ENCODE peak calls at places on chromosomes 13 and 19, in ten cellular contexts. One of them, this sample, is unnamed.
A peak's percentile ranks its signal among the peaks of the same experiment; 100 is the strongest.

GRCh38 chr19:41575998-41576397 is at the start of gene CEACAM21:
- DNase-seq in adrenal gland: peak; percentile 52
- DNase-seq in colonic mucosa: peak; percentile 59
- DNase-seq in cardiac muscle cell: no peak
- DNase-seq in pancreas: no peak
- DNase-seq in uterus: peak; percentile 27
- DNase-seq in AG04450: no peak
- DNase-seq in stomach: peak; percentile 45
- DNase-seq in upper lobe of left lung: peak; percentile 89
- DNase-seq in fibroblast of lung: no peak
- DNase-seq in this sample: peak; percentile 52

GRCh38 chr19:47109177-47109540 is 4.4 kb downstream of the ZC3H4 start:
- DNase-seq in adrenal gland: no peak
- DNase-seq in colonic mucosa: no peak
- DNase-seq in cardiac muscle cell: no peak
- DNase-seq in pancreas: no peak
- DNase-seq in uterus: no peak
- DNase-seq in AG04450: no peak
- DNase-seq in stomach: no peak
- DNase-seq in upper lobe of left lung: no peak
- DNase-seq in fibroblast of lung: no peak
- DNase-seq in this sample: no peak

GRCh38 chr13:41622545-41623429 is 165.4 kb downstream of the RGCC start:
- DNase-seq in adrenal gland: no peak
- DNase-seq in colonic mucosa: no peak
- DNase-seq in cardiac muscle cell: peak; percentile 38
- DNase-seq in pancreas: no peak
- DNase-seq in uterus: peak; percentile 64
- DNase-seq in AG04450: no peak
- DNase-seq in stomach: no peak
- DNase-seq in upper lobe of left lung: no peak
- DNase-seq in fibroblast of lung: peak; percentile 69
- DNase-seq in this sample: no peak

GRCh38 chr13:52353116-52353718 is 52.8 kb downstream of the THSD1 start:
- DNase-seq in adrenal gland: no peak
- DNase-seq in colonic mucosa: no peak
- DNase-seq in cardiac muscle cell: peak; percentile 49
- DNase-seq in pancreas: no peak
- DNase-seq in uterus: no peak
- DNase-seq in AG04450: no peak
- DNase-seq in stomach: no peak
- DNase-seq in upper lobe of left lung: no peak
- DNase-seq in fibroblast of lung: peak; percentile 70
- DNase-seq in this sample: no peak

GRCh38 chr19:8030906-8031305 is 21.7 kb upstream of the CCL25 start:
- DNase-seq in adrenal gland: no peak
- DNase-seq in colonic mucosa: no peak
- DNase-seq in cardiac muscle cell: no peak
- DNase-seq in pancreas: no peak
- DNase-seq in uterus: no peak
- DNase-seq in AG04450: no peak
- DNase-seq in stomach: no peak
- DNase-seq in upper lobe of left lung: no peak
- DNase-seq in fibroblast of lung: no peak
- DNase-seq in this sample: no peak

GRCh38 chr13:96499646-96500045 is 409.7 kb downstream of the HS6ST3 start:
- DNase-seq in adrenal gland: no peak
- DNase-seq in colonic mucosa: no peak
- DNase-seq in cardiac muscle cell: no peak
- DNase-seq in pancreas: no peak
- DNase-seq in uterus: no peak
- DNase-seq in AG04450: no peak
- DNase-seq in stomach: no peak
- DNase-seq in upper lobe of left lung: no peak
- DNase-seq in fibroblast of lung: no peak
- DNase-seq in this sample: no peak

GRCh38 chr13:112634102-112634501 is 46.1 kb upstream of the TUBGCP3 start:
- DNase-seq in adrenal gland: no peak
- DNase-seq in colonic mucosa: no peak
- DNase-seq in cardiac muscle cell: no peak
- DNase-seq in pancreas: no peak
- DNase-seq in uterus: no peak
- DNase-seq in AG04450: no peak
- DNase-seq in stomach: no peak
- DNase-seq in upper lobe of left lung: no peak
- DNase-seq in fibroblast of lung: no peak
- DNase-seq in this sample: no peak

GRCh38 chr19:48619692-48620565 is 623 bp downstream of the SPHK2 start:
- DNase-seq in adrenal gland: peak; percentile 26
- DNase-seq in colonic mucosa: peak; percentile 21
- DNase-seq in cardiac muscle cell: peak; percentile 39
- DNase-seq in pancreas: peak; percentile 36
- DNase-seq in uterus: no peak
- DNase-seq in AG04450: no peak
- DNase-seq in stomach: no peak
- DNase-seq in upper lobe of left lung: no peak
- DNase-seq in fibroblast of lung: peak; percentile 48
- DNase-seq in this sample: no peak

GRCh38 chr13:97119899-97120745 is 102.0 kb upstream of the MBNL2 start:
- DNase-seq in adrenal gland: no peak
- DNase-seq in colonic mucosa: no peak
- DNase-seq in cardiac muscle cell: no peak
- DNase-seq in pancreas: no peak
- DNase-seq in uterus: no peak
- DNase-seq in AG04450: no peak
- DNase-seq in stomach: no peak
- DNase-seq in upper lobe of left lung: no peak
- DNase-seq in fibroblast of lung: no peak
- DNase-seq in this sample: no peak

GRCh38 chr13:101202590-101202989 is 213.7 kb downstream of the NALCN start:
- DNase-seq in adrenal gland: no peak
- DNase-seq in colonic mucosa: no peak
- DNase-seq in cardiac muscle cell: no peak
- DNase-seq in pancreas: no peak
- DNase-seq in uterus: no peak
- DNase-seq in AG04450: no peak
- DNase-seq in stomach: no peak
- DNase-seq in upper lobe of left lung: no peak
- DNase-seq in fibroblast of lung: no peak
- DNase-seq in this sample: no peak

GRCh38 chr13:113650275-113650674 is 7.7 kb downstream of the ATP4B start:
- DNase-seq in adrenal gland: no peak
- DNase-seq in colonic mucosa: no peak
- DNase-seq in cardiac muscle cell: no peak
- DNase-seq in pancreas: peak; percentile 8
- DNase-seq in uterus: peak; percentile 5
- DNase-seq in AG04450: no peak
- DNase-seq in stomach: peak; percentile 25
- DNase-seq in upper lobe of left lung: peak; percentile 67
- DNase-seq in fibroblast of lung: no peak
- DNase-seq in this sample: peak; percentile 3

GRCh38 chr19:46591254-46591653 is 9.9 kb upstream of the CALM3 start:
- DNase-seq in adrenal gland: no peak
- DNase-seq in colonic mucosa: no peak
- DNase-seq in cardiac muscle cell: no peak
- DNase-seq in pancreas: no peak
- DNase-seq in uterus: no peak
- DNase-seq in AG04450: no peak
- DNase-seq in stomach: no peak
- DNase-seq in upper lobe of left lung: no peak
- DNase-seq in fibroblast of lung: no peak
- DNase-seq in this sample: no peak

GRCh38 chr19:33698576-33699435 is 77.1 kb downstream of the CHST8 start:
- DNase-seq in adrenal gland: no peak
- DNase-seq in colonic mucosa: no peak
- DNase-seq in cardiac muscle cell: no peak
- DNase-seq in pancreas: no peak
- DNase-seq in uterus: no peak
- DNase-seq in AG04450: no peak
- DNase-seq in stomach: no peak
- DNase-seq in upper lobe of left lung: no peak
- DNase-seq in fibroblast of lung: no peak
- DNase-seq in this sample: no peak

GRCh38 chr13:79724348-79725103 is 243.6 kb downstream of the NDFIP2 start:
- DNase-seq in adrenal gland: no peak
- DNase-seq in colonic mucosa: peak; percentile 44
- DNase-seq in cardiac muscle cell: no peak
- DNase-seq in pancreas: peak; percentile 21
- DNase-seq in uterus: no peak
- DNase-seq in AG04450: no peak
- DNase-seq in stomach: no peak
- DNase-seq in upper lobe of left lung: no peak
- DNase-seq in fibroblast of lung: no peak
- DNase-seq in this sample: no peak

GRCh38 chr13:47959468-47960088 is 41.5 kb downstream of the SUCLA2 start:
- DNase-seq in adrenal gland: no peak
- DNase-seq in colonic mucosa: no peak
- DNase-seq in cardiac muscle cell: no peak
- DNase-seq in pancreas: no peak
- DNase-seq in uterus: no peak
- DNase-seq in AG04450: no peak
- DNase-seq in stomach: no peak
- DNase-seq in upper lobe of left lung: no peak
- DNase-seq in fibroblast of lung: no peak
- DNase-seq in this sample: no peak
- H3K27ac ChIP-seq in adrenal gland: no peak overlapping the region
- H3K27ac ChIP-seq in colonic mucosa: no peak overlapping the region
- H3K27ac ChIP-seq in cardiac muscle cell: no peak overlapping the region
- H3K27ac ChIP-seq in pancreas: no peak overlapping the region
- H3K27ac ChIP-seq in uterus: no peak overlapping the region
- H3K27ac ChIP-seq in AG04450: no peak overlapping the region
- H3K27ac ChIP-seq in stomach: no peak overlapping the region
- H3K27ac ChIP-seq in upper lobe of left lung: no peak overlapping the region
- H3K27ac ChIP-seq in fibroblast of lung: no peak overlapping the region
- H3K27ac ChIP-seq in this sample: no peak overlapping the region

GRCh38 chr19:54654447-54655321 is 8.1 kb upstream of the LILRB4 start:
- DNase-seq in adrenal gland: no peak
- DNase-seq in colonic mucosa: no peak
- DNase-seq in cardiac muscle cell: no peak
- DNase-seq in pancreas: no peak
- DNase-seq in uterus: no peak
- DNase-seq in AG04450: no peak
- DNase-seq in stomach: no peak
- DNase-seq in upper lobe of left lung: no peak
- DNase-seq in fibroblast of lung: no peak
- DNase-seq in this sample: no peak

GRCh38 chr19:54650108-54650666 is 12.6 kb upstream of the LILRB4 start:
- DNase-seq in adrenal gland: no peak
- DNase-seq in colonic mucosa: no peak
- DNase-seq in cardiac muscle cell: no peak
- DNase-seq in pancreas: no peak
- DNase-seq in uterus: no peak
- DNase-seq in AG04450: no peak
- DNase-seq in stomach: no peak
- DNase-seq in upper lobe of left lung: no peak
- DNase-seq in fibroblast of lung: no peak
- DNase-seq in this sample: no peak

GRCh38 chr19:54648129-54648528 is 14.7 kb upstream of the LILRB4 start:
- DNase-seq in adrenal gland: no peak
- DNase-seq in colonic mucosa: no peak
- DNase-seq in cardiac muscle cell: no peak
- DNase-seq in pancreas: no peak
- DNase-seq in uterus: no peak
- DNase-seq in AG04450: no peak
- DNase-seq in stomach: peak; percentile 3
- DNase-seq in upper lobe of left lung: no peak
- DNase-seq in fibroblast of lung: no peak
- DNase-seq in this sample: no peak

DNA sequence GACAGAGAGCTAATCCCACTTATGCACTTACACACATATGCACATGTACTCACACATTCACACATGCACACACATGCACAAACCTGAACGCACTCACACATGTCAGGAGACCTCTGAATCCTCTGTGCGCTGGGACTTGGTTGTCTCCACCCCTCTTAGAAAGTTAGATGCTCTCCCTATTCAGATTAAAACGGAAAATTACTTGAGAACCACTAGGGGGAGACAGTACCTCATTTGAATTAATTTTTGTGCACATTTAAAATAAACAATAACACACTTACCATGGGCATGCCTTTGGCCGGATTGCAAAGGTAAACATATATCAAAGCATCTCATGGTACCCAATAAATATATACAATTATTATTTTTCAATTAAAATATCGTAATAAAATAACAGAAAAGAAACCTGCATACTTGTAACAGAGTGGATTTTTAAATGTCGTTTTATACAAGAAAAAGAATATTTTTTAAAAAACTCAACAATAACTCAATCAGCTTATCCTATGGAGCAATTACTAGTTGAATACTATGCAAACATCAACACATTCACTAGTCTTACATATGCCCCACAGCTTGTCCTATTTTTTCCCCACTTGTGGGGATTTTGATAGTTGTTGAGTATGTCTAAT is 9.5 kb upstream of the LILRB4 start:
- DNase-seq in adrenal gland: no peak
- DNase-seq in colonic mucosa: no peak
- DNase-seq in cardiac muscle cell: peak; percentile 29
- DNase-seq in pancreas: no peak
- DNase-seq in uterus: no peak
- DNase-seq in AG04450: no peak
- DNase-seq in stomach: no peak
- DNase-seq in upper lobe of left lung: no peak
- DNase-seq in fibroblast of lung: peak; percentile 19
- DNase-seq in this sample: no peak
- TF ChIP-seq CTCF in adrenal gland: peak; percentile 40
- TF ChIP-seq CTCF in colonic mucosa: peak; percentile 31
- TF ChIP-seq CTCF in cardiac muscle cell: peak; percentile 43
- TF ChIP-seq CTCF in pancreas: peak; percentile 58
- TF ChIP-seq CTCF in uterus: peak; percentile 22
- TF ChIP-seq CTCF in AG04450: peak; percentile 24
- TF ChIP-seq CTCF in stomach: peak; percentile 44
- TF ChIP-seq CTCF in upper lobe of left lung: peak; percentile 44
- TF ChIP-seq CTCF in fibroblast of lung: no peak
- TF ChIP-seq CTCF in this sample: peak; percentile 60

GRCh38 chr19:35901055-35901644 is 810 bp upstream of the NFKBID start:
- DNase-seq in adrenal gland: no peak
- DNase-seq in colonic mucosa: no peak
- DNase-seq in cardiac muscle cell: peak; percentile 25
- DNase-seq in pancreas: no peak
- DNase-seq in uterus: no peak
- DNase-seq in AG04450: no peak
- DNase-seq in stomach: no peak
- DNase-seq in upper lobe of left lung: no peak
- DNase-seq in fibroblast of lung: no peak
- DNase-seq in this sample: no peak
- H3K27ac ChIP-seq in adrenal gland: peak overlapping the region; percentile 64
- H3K27ac ChIP-seq in colonic mucosa: peak overlapping the region; percentile 89
- H3K27ac ChIP-seq in cardiac muscle cell: no peak overlapping the region
- H3K27ac ChIP-seq in pancreas: no peak overlapping the region
- H3K27ac ChIP-seq in uterus: peak overlapping the region; percentile 87
- H3K27ac ChIP-seq in AG04450: peak overlapping the region; percentile 52
- H3K27ac ChIP-seq in stomach: peak overlapping the region; percentile 92
- H3K27ac ChIP-seq in upper lobe of left lung: peak overlapping the region; percentile 93
- H3K27ac ChIP-seq in fibroblast of lung: no peak overlapping the region
- H3K27ac ChIP-seq in this sample: peak overlapping the region; percentile 77

DNA sequence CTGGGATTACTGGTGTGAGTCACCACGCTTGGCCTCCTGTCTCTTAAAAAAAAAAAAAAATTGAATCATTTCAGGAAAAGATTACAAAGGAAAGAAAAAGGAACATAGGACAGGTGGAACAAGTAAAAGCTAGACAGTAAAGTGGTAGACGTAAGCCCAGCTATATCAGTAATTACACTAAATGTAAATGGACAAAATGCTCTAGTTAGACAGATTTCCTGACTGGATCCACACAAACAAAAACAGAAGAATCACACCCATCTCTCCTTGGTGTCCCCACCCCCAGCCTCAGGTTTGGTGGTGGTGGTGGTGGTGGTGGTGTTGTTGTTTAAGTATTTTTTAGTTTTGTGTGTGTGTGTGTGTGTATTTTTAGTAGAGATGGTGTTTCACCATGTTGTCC is 6.3 kb upstream of the SPIB start:
- DNase-seq in adrenal gland: no peak
- DNase-seq in colonic mucosa: no peak
- DNase-seq in cardiac muscle cell: no peak
- DNase-seq in pancreas: no peak
- DNase-seq in uterus: no peak
- DNase-seq in AG04450: no peak
- DNase-seq in stomach: no peak
- DNase-seq in upper lobe of left lung: no peak
- DNase-seq in fibroblast of lung: no peak
- DNase-seq in this sample: no peak
- TF ChIP-seq CTCF in adrenal gland: no peak
- TF ChIP-seq CTCF in colonic mucosa: no peak
- TF ChIP-seq CTCF in cardiac muscle cell: no peak
- TF ChIP-seq CTCF in pancreas: no peak
- TF ChIP-seq CTCF in uterus: no peak
- TF ChIP-seq CTCF in AG04450: no peak
- TF ChIP-seq CTCF in stomach: no peak
- TF ChIP-seq CTCF in upper lobe of left lung: no peak
- TF ChIP-seq CTCF in fibroblast of lung: no peak
- TF ChIP-seq CTCF in this sample: no peak

This sample was measured in left ventricle myocardium inferior.